ENCODE peak calls at places on chromosome 17, in eight cellular contexts. One of them, this sample, is unnamed.

GRCh38 chr17:67733371-67733770 is 15.6 kb downstream of the NOL11 start:
- DNase-seq in A172: no peak
- DNase-seq in stimulated activated CD4-positive, alpha-beta T cell treated with anti-CD3 and anti-CD28 coated beads, Interleukin-15, amount 100 ng/mL, for 48 hours: no peak
- DNase-seq in DMS79: no peak
- DNase-seq in H9: no peak
- DNase-seq in 8988T: no peak
- DNase-seq in EL: no peak
- DNase-seq in lung microvascular endothelial cell: no peak
- DNase-seq in this sample: no peak

GRCh38 chr17:65312718-65313382 is 175.7 kb downstream of the RGS9 start:
- DNase-seq in stimulated activated CD4-positive, alpha-beta T cell treated with anti-CD3 and anti-CD28 coated beads, Interleukin-15, amount 100 ng/mL, for 48 hours: no peak
- DNase-seq in H9: no peak
- DNase-seq in A172: no peak
- DNase-seq in 8988T: no peak
- DNase-seq in DMS79: no peak
- DNase-seq in lung microvascular endothelial cell: no peak
- DNase-seq in EL: no peak
- DNase-seq in this sample: no peak

GRCh38 chr17:28928061-28928460 is 23.3 kb downstream of the PHF12 start:
- DNase-seq in 8988T: no peak
- DNase-seq in EL: peak; percentile 68
- DNase-seq in H9: no peak
- DNase-seq in A172: peak; percentile 94
- DNase-seq in DMS79: no peak
- DNase-seq in stimulated activated CD4-positive, alpha-beta T cell treated with anti-CD3 and anti-CD28 coated beads, Interleukin-15, amount 100 ng/mL, for 48 hours: no peak
- DNase-seq in lung microvascular endothelial cell: no peak
- DNase-seq in this sample: no peak

GRCh38 chr17:63232565-63233310 is 213.4 kb downstream of the CYB561 start:
- DNase-seq in lung microvascular endothelial cell: no peak
- DNase-seq in A172: no peak
- DNase-seq in EL: no peak
- DNase-seq in H9: peak; percentile 42
- DNase-seq in 8988T: no peak
- DNase-seq in stimulated activated CD4-positive, alpha-beta T cell treated with anti-CD3 and anti-CD28 coated beads, Interleukin-15, amount 100 ng/mL, for 48 hours: no peak
- DNase-seq in DMS79: no peak
- DNase-seq in this sample: no peak

GRCh38 chr17:4673169-4673568 is 30.8 kb downstream of the PELP1 start:
- DNase-seq in A172: no peak
- DNase-seq in 8988T: no peak
- DNase-seq in EL: no peak
- DNase-seq in H9: no peak
- DNase-seq in lung microvascular endothelial cell: no peak
- DNase-seq in stimulated activated CD4-positive, alpha-beta T cell treated with anti-CD3 and anti-CD28 coated beads, Interleukin-15, amount 100 ng/mL, for 48 hours: no peak
- DNase-seq in DMS79: no peak
- DNase-seq in this sample: no peak

GRCh38 chr17:50027639-50028206 is 28.2 kb upstream of the ITGA3 start:
- DNase-seq in A172: peak; percentile 99
- DNase-seq in 8988T: peak; percentile 86
- DNase-seq in DMS79: no peak
- DNase-seq in lung microvascular endothelial cell: peak; percentile 55
- DNase-seq in stimulated activated CD4-positive, alpha-beta T cell treated with anti-CD3 and anti-CD28 coated beads, Interleukin-15, amount 100 ng/mL, for 48 hours: no peak
- DNase-seq in EL: peak; percentile 99
- DNase-seq in H9: peak; percentile 70
- DNase-seq in this sample: peak; percentile 97

GRCh38 chr17:77867976-77868713 is 90.4 kb upstream of the TNRC6C start:
- DNase-seq in H9: no peak
- DNase-seq in A172: no peak
- DNase-seq in EL: no peak
- DNase-seq in stimulated activated CD4-positive, alpha-beta T cell treated with anti-CD3 and anti-CD28 coated beads, Interleukin-15, amount 100 ng/mL, for 48 hours: no peak
- DNase-seq in lung microvascular endothelial cell: no peak
- DNase-seq in DMS79: no peak
- DNase-seq in 8988T: no peak
- DNase-seq in this sample: no peak

GRCh38 chr17:17021194-17021863 is 20.9 kb upstream of the MPRIP start:
- DNase-seq in A172: peak; percentile 95
- DNase-seq in 8988T: peak; percentile 66
- DNase-seq in H9: peak; percentile 32
- DNase-seq in EL: peak; percentile 28
- DNase-seq in lung microvascular endothelial cell: no peak
- DNase-seq in stimulated activated CD4-positive, alpha-beta T cell treated with anti-CD3 and anti-CD28 coated beads, Interleukin-15, amount 100 ng/mL, for 48 hours: no peak
- DNase-seq in DMS79: no peak
- DNase-seq in this sample: no peak

GRCh38 chr17:64460955-64461354 is 12.0 kb downstream of the MILR1 start:
- DNase-seq in lung microvascular endothelial cell: peak; percentile 13
- DNase-seq in stimulated activated CD4-positive, alpha-beta T cell treated with anti-CD3 and anti-CD28 coated beads, Interleukin-15, amount 100 ng/mL, for 48 hours: no peak
- DNase-seq in EL: no peak
- DNase-seq in A172: no peak
- DNase-seq in DMS79: no peak
- DNase-seq in 8988T: no peak
- DNase-seq in H9: no peak
- DNase-seq in this sample: no peak

GRCh38 chr17:28412131-28412530 is 6.1 kb upstream of the SLC46A1 start:
- DNase-seq in DMS79: no peak
- DNase-seq in A172: no peak
- DNase-seq in 8988T: no peak
- DNase-seq in stimulated activated CD4-positive, alpha-beta T cell treated with anti-CD3 and anti-CD28 coated beads, Interleukin-15, amount 100 ng/mL, for 48 hours: no peak
- DNase-seq in H9: no peak
- DNase-seq in lung microvascular endothelial cell: no peak
- DNase-seq in EL: no peak
- DNase-seq in this sample: no peak

GRCh38 chr17:62652251-62653001 is 25.0 kb downstream of the MRC2 start:
- DNase-seq in stimulated activated CD4-positive, alpha-beta T cell treated with anti-CD3 and anti-CD28 coated beads, Interleukin-15, amount 100 ng/mL, for 48 hours: peak; percentile 7
- DNase-seq in EL: peak; percentile 92
- DNase-seq in lung microvascular endothelial cell: peak; percentile 90
- DNase-seq in A172: peak; percentile 84
- DNase-seq in H9: no peak
- DNase-seq in DMS79: peak; percentile 29
- DNase-seq in 8988T: no peak
- DNase-seq in this sample: peak; percentile 73

GRCh38 chr17:45261577-45262515 is at the start of gene SPATA32:
- DNase-seq in stimulated activated CD4-positive, alpha-beta T cell treated with anti-CD3 and anti-CD28 coated beads, Interleukin-15, amount 100 ng/mL, for 48 hours: peak; percentile 45
- DNase-seq in H9: peak; percentile 82
- DNase-seq in DMS79: no peak
- DNase-seq in lung microvascular endothelial cell: peak; percentile 31
- DNase-seq in EL: no peak
- DNase-seq in 8988T: no peak
- DNase-seq in A172: peak; percentile 34
- DNase-seq in this sample: no peak

GRCh38 chr17:74474043-74474792 is 7.8 kb downstream of the CD300A start:
- DNase-seq in A172: no peak
- DNase-seq in lung microvascular endothelial cell: no peak
- DNase-seq in DMS79: no peak
- DNase-seq in 8988T: no peak
- DNase-seq in H9: no peak
- DNase-seq in stimulated activated CD4-positive, alpha-beta T cell treated with anti-CD3 and anti-CD28 coated beads, Interleukin-15, amount 100 ng/mL, for 48 hours: no peak
- DNase-seq in EL: no peak
- DNase-seq in this sample: no peak

GRCh38 chr17:6682339-6682738 is 30.8 kb downstream of the C17orf100 start:
- DNase-seq in lung microvascular endothelial cell: no peak
- DNase-seq in EL: no peak
- DNase-seq in 8988T: no peak
- DNase-seq in DMS79: no peak
- DNase-seq in A172: no peak
- DNase-seq in stimulated activated CD4-positive, alpha-beta T cell treated with anti-CD3 and anti-CD28 coated beads, Interleukin-15, amount 100 ng/mL, for 48 hours: no peak
- DNase-seq in H9: no peak
- DNase-seq in this sample: no peak

GRCh38 chr17:71809537-71809936 is 311.3 kb upstream of the SOX9 start:
- DNase-seq in 8988T: no peak
- DNase-seq in DMS79: no peak
- DNase-seq in stimulated activated CD4-positive, alpha-beta T cell treated with anti-CD3 and anti-CD28 coated beads, Interleukin-15, amount 100 ng/mL, for 48 hours: no peak
- DNase-seq in EL: peak; percentile 7
- DNase-seq in lung microvascular endothelial cell: no peak
- DNase-seq in H9: no peak
- DNase-seq in A172: no peak
- DNase-seq in this sample: no peak

GRCh38 chr17:80413771-80414507 is 1.0 kb upstream of the ENDOV start:
- DNase-seq in A172: no peak
- DNase-seq in H9: no peak
- DNase-seq in lung microvascular endothelial cell: no peak
- DNase-seq in EL: no peak
- DNase-seq in 8988T: no peak
- DNase-seq in DMS79: no peak
- DNase-seq in stimulated activated CD4-positive, alpha-beta T cell treated with anti-CD3 and anti-CD28 coated beads, Interleukin-15, amount 100 ng/mL, for 48 hours: no peak
- DNase-seq in this sample: no peak

GRCh38 chr17:76191891-76192290 is 48.4 kb downstream of the RNF157 start:
- DNase-seq in 8988T: no peak
- DNase-seq in stimulated activated CD4-positive, alpha-beta T cell treated with anti-CD3 and anti-CD28 coated beads, Interleukin-15, amount 100 ng/mL, for 48 hours: peak; percentile 28
- DNase-seq in A172: no peak
- DNase-seq in EL: no peak
- DNase-seq in lung microvascular endothelial cell: peak; percentile 20
- DNase-seq in H9: no peak
- DNase-seq in DMS79: no peak
- DNase-seq in this sample: no peak

GRCh38 chr17:21388066-21388465 is 11.9 kb downstream of the KCNJ12 start:
- DNase-seq in EL: no peak
- DNase-seq in 8988T: no peak
- DNase-seq in stimulated activated CD4-positive, alpha-beta T cell treated with anti-CD3 and anti-CD28 coated beads, Interleukin-15, amount 100 ng/mL, for 48 hours: no peak
- DNase-seq in lung microvascular endothelial cell: no peak
- DNase-seq in DMS79: no peak
- DNase-seq in H9: no peak
- DNase-seq in A172: no peak
- DNase-seq in this sample: no peak

GRCh38 chr17:49739662-49740271 is 24.2 kb downstream of the FAM117A start:
- DNase-seq in 8988T: no peak
- DNase-seq in H9: no peak
- DNase-seq in lung microvascular endothelial cell: peak; percentile 94
- DNase-seq in A172: no peak
- DNase-seq in EL: no peak
- DNase-seq in stimulated activated CD4-positive, alpha-beta T cell treated with anti-CD3 and anti-CD28 coated beads, Interleukin-15, amount 100 ng/mL, for 48 hours: peak; percentile 66
- DNase-seq in DMS79: peak; percentile 75
- DNase-seq in this sample: no peak

This sample was measured in HTR-8/SVneo.